ENCODE peak calls at places on chromosomes 13 and 19, in four cellular contexts. P, F, L and R are unnamed samples.

GRCh38 chr13:45695198-45695730 is 6.9 kb upstream of the CBY2 start:
- DNase-seq in P (peak; percentile 52), F (no peak), L (no peak), R (no peak)

GRCh38 chr13:106382569-106382968 is 152.9 kb downstream of the EFNB2 start:
- DNase-seq in P (no peak), F (no peak), L (no peak), R (no peak)

GRCh38 chr19:6822311-6822670 is 49.8 kb downstream of the VAV1 start:
- DNase-seq in P (no peak), F (no peak), L (no peak), R (no peak)

GRCh38 chr13:80340643-80341097 is 256 bp downstream of the SPRY2 start:
- DNase-seq in P (no peak), F (no peak), L (peak; percentile 49), R (peak; percentile 49)

GRCh38 chr19:37227996-37228395 is 10.0 kb downstream of the ZNF383 start:
- DNase-seq in P (no peak), F (no peak), L (no peak), R (no peak)

GRCh38 chr13:84917252-84917878 is 881.9 kb downstream of the SLITRK6 start:
- DNase-seq in P (no peak), F (no peak), L (no peak), R (peak; percentile 28)

GRCh38 chr19:29943615-29944014 is 1.6 kb downstream of the URI1 start:
- DNase-seq in P (no peak), F (no peak), L (no peak), R (no peak)

GRCh38 chr19:15072930-15073647 is 8.9 kb upstream of the OR1I1 start:
- DNase-seq in P (no peak), F (no peak), L (no peak), R (no peak)

GRCh38 chr13:113452942-113453901 is at the start of gene ADPRHL1:
- DNase-seq in P (peak; percentile 74), F (no peak), L (no peak), R (no peak)

GRCh38 chr19:41554902-41555301 is 21.1 kb upstream of the CEACAM21 start:
- DNase-seq in P (peak; percentile 38), F (no peak), L (no peak), R (no peak)

GRCh38 chr19:49791776-49792445 is 21.2 kb downstream of the FUZ start:
- DNase-seq in P (no peak), F (no peak), L (no peak), R (no peak)

GRCh38 chr13:31965361-31966066 is 66.1 kb upstream of the FRY start:
- DNase-seq in P (no peak), F (no peak), L (no peak), R (no peak)

GRCh38 chr19:37969695-37970094 is 62.7 kb downstream of the SIPA1L3 start:
- DNase-seq in P (no peak), F (no peak), L (no peak), R (no peak)

GRCh38 chr13:25213716-25214115 is 41.6 kb upstream of the AMER2 start:
- DNase-seq in P (no peak), F (no peak), L (no peak), R (no peak)

GRCh38 chr19:38277969-38278680 is 13.8 kb downstream of the SPINT2 start:
- DNase-seq in P (peak; percentile 83), F (no peak), L (no peak), R (no peak)